ENCODE peak calls at places on chromosomes 1 and 21, in four cellular contexts. One of them, this sample, is unnamed.

GRCh38 chr1:192530254-192530653 is 45.3 kb upstream of the RGS1 start:
- DNase-seq in HepG2: no peak
- DNase-seq in GM12878: peak
- DNase-seq in K562: no peak
- DNase-seq in this sample: no peak

GRCh38 chr1:193539731-193540459 is 353.5 kb upstream of the B3GALT2 start:
- DNase-seq in HepG2: no peak
- DNase-seq in GM12878: peak
- DNase-seq in K562: no peak
- DNase-seq in this sample: no peak

GRCh38 chr1:12454406-12455391 is 163.3 kb downstream of the DHRS3 start:
- DNase-seq in GM12878: no peak
- DNase-seq in HepG2: no peak
- DNase-seq in K562: peak
- DNase-seq in this sample: no peak

GRCh38 chr1:168520052-168520751 is 23.6 kb downstream of the XCL2 start:
- DNase-seq in K562: no peak
- DNase-seq in GM12878: no peak
- DNase-seq in HepG2: no peak
- DNase-seq in this sample: peak

GRCh38 chr1:99457381-99458165 is 188.3 kb upstream of the PALMD start:
- DNase-seq in HepG2: no peak
- DNase-seq in GM12878: no peak
- DNase-seq in K562: no peak
- DNase-seq in this sample: no peak

GRCh38 chr1:205481629-205482071 is 22.8 kb upstream of the CDK18 start:
- DNase-seq in GM12878: no peak
- DNase-seq in HepG2: no peak
- DNase-seq in K562: no peak
- DNase-seq in this sample: no peak

GRCh38 chr1:231625975-231626534 is 535 bp upstream of the DISC1 start:
- DNase-seq in HepG2: no peak
- DNase-seq in K562: no peak
- DNase-seq in GM12878: no peak
- DNase-seq in this sample: no peak

GRCh38 chr1:182164273-182164672 is 102.8 kb upstream of the ZNF648 start:
- DNase-seq in GM12878: no peak
- DNase-seq in HepG2: no peak
- DNase-seq in K562: no peak
- DNase-seq in this sample: no peak

GRCh38 chr1:178345238-178345637 is 151.5 kb downstream of the CLEC20A start:
- DNase-seq in HepG2: peak
- DNase-seq in K562: no peak
- DNase-seq in GM12878: no peak
- DNase-seq in this sample: no peak

GRCh38 chr1:222631611-222632208 is 13.8 kb downstream of the MIA3 start:
- DNase-seq in K562: no peak
- DNase-seq in HepG2: no peak
- DNase-seq in GM12878: no peak
- DNase-seq in this sample: no peak

GRCh38 chr1:54474500-54475235 is 68.5 kb upstream of the SSBP3 start:
- DNase-seq in GM12878: no peak
- DNase-seq in K562: peak
- DNase-seq in HepG2: no peak
- DNase-seq in this sample: no peak

GRCh38 chr1:166999090-166999489 is 10.0 kb downstream of the MAEL start:
- DNase-seq in K562: no peak
- DNase-seq in HepG2: no peak
- DNase-seq in GM12878: no peak
- DNase-seq in this sample: no peak

GRCh38 chr1:109538827-109539555 is 681 bp upstream of the GPR61 start:
- DNase-seq in HepG2: no peak
- DNase-seq in GM12878: no peak
- DNase-seq in K562: no peak
- DNase-seq in this sample: no peak

GRCh38 chr1:14968251-14968812 is 185.2 kb upstream of the TMEM51 start:
- DNase-seq in GM12878: no peak
- DNase-seq in HepG2: no peak
- DNase-seq in K562: no peak
- DNase-seq in this sample: no peak

GRCh38 chr1:227429447-227430359 is 111.4 kb upstream of the CDC42BPA start:
- DNase-seq in K562: no peak
- DNase-seq in GM12878: no peak
- DNase-seq in HepG2: no peak
- DNase-seq in this sample: no peak

GRCh38 chr1:16006552-16007485 is 2.8 kb downstream of the SRARP start:
- DNase-seq in K562: peak
- DNase-seq in HepG2: peak
- DNase-seq in GM12878: peak
- DNase-seq in this sample: no peak

GRCh38 chr1:55129194-55129728 is 85.9 kb downstream of the USP24 start:
- DNase-seq in K562: no peak
- DNase-seq in GM12878: no peak
- DNase-seq in HepG2: no peak
- DNase-seq in this sample: no peak

GRCh38 chr1:151036356-151036755 is at the start of gene BNIPL:
- DNase-seq in K562: no peak
- DNase-seq in GM12878: no peak
- DNase-seq in HepG2: no peak
- DNase-seq in this sample: no peak

GRCh38 chr21:38376693-38377092 is 119.9 kb downstream of the KCNJ15 start:
- DNase-seq in K562: no peak
- DNase-seq in HepG2: no peak
- DNase-seq in GM12878: no peak
- DNase-seq in this sample: no peak

GRCh38 chr21:46052703-46053651 is 44.9 kb upstream of the COL6A2 start:
- DNase-seq in K562: no peak
- DNase-seq in HepG2: no peak
- DNase-seq in GM12878: no peak
- DNase-seq in this sample: peak

GRCh38 chr1:98975113-98975512 is 29.5 kb downstream of the PLPPR5 start:
- DNase-seq in K562: no peak
- DNase-seq in HepG2: peak
- DNase-seq in GM12878: no peak
- DNase-seq in this sample: no peak

GRCh38 chr1:65799601-65800000 is 6.9 kb downstream of the PDE4B start:
- DNase-seq in K562: no peak
- DNase-seq in GM12878: no peak
- DNase-seq in HepG2: no peak
- DNase-seq in this sample: no peak

GRCh38 chr1:26690576-26691031 is 5.2 kb upstream of the ARID1A start:
- DNase-seq in K562: peak
- DNase-seq in HepG2: no peak
- DNase-seq in GM12878: no peak
- DNase-seq in this sample: no peak

GRCh38 chr1:153793261-153793972 is 18.2 kb downstream of the SLC27A3 start:
- DNase-seq in K562: no peak
- DNase-seq in HepG2: no peak
- DNase-seq in GM12878: no peak
- DNase-seq in this sample: no peak

GRCh38 chr1:147080013-147080661 is 92.1 kb downstream of the PRKAB2 start:
- DNase-seq in GM12878: no peak
- DNase-seq in K562: no peak
- DNase-seq in HepG2: no peak
- DNase-seq in this sample: peak

GRCh38 chr1:147292635-147293251 is 50.3 kb downstream of the CHD1L start:
- DNase-seq in GM12878: no peak
- DNase-seq in HepG2: no peak
- DNase-seq in K562: no peak
- DNase-seq in this sample: no peak

GRCh38 chr21:34933609-34934345 is 115.3 kb downstream of the RUNX1 start:
- DNase-seq in GM12878: no peak
- DNase-seq in HepG2: no peak
- DNase-seq in K562: no peak
- DNase-seq in this sample: no peak

GRCh38 chr1:58857673-58858343 is 74.0 kb upstream of the JUN start:
- DNase-seq in K562: no peak
- DNase-seq in GM12878: peak
- DNase-seq in HepG2: no peak
- DNase-seq in this sample: no peak

GRCh38 chr1:218384576-218384975 is 39.4 kb downstream of the TGFB2 start:
- DNase-seq in GM12878: no peak
- DNase-seq in HepG2: no peak
- DNase-seq in K562: no peak
- DNase-seq in this sample: peak

GRCh38 chr1:9848022-9848421 is 24.3 kb upstream of the CLSTN1 start:
- DNase-seq in HepG2: no peak
- DNase-seq in K562: no peak
- DNase-seq in GM12878: no peak
- DNase-seq in this sample: no peak

GRCh38 chr1:196723325-196724185 is 51.1 kb upstream of the CFHR3 start:
- DNase-seq in K562: peak
- DNase-seq in GM12878: no peak
- DNase-seq in HepG2: peak
- DNase-seq in this sample: peak

GRCh38 chr1:209323743-209324142 is 259.8 kb upstream of the CAMK1G start:
- DNase-seq in K562: no peak
- DNase-seq in HepG2: no peak
- DNase-seq in GM12878: no peak
- DNase-seq in this sample: peak

GRCh38 chr1:17606826-17607440 is 67.4 kb downstream of the ARHGEF10L start:
- DNase-seq in K562: peak
- DNase-seq in HepG2: peak
- DNase-seq in GM12878: no peak
- DNase-seq in this sample: peak

GRCh38 chr1:18965206-18966173 is 9.0 kb upstream of the IFFO2 start:
- DNase-seq in K562: no peak
- DNase-seq in GM12878: no peak
- DNase-seq in HepG2: no peak
- DNase-seq in this sample: no peak

GRCh38 chr1:30034627-30035521 is 688.5 kb downstream of the MATN1 start:
- DNase-seq in K562: no peak
- DNase-seq in HepG2: no peak
- DNase-seq in GM12878: no peak
- DNase-seq in this sample: no peak

GRCh38 chr1:45490623-45491463 is at the start of gene TESK2:
- DNase-seq in HepG2: peak
- DNase-seq in GM12878: peak
- DNase-seq in K562: peak
- DNase-seq in this sample: peak

GRCh38 chr1:45491464-45492260 is 699 bp upstream of the TESK2 start:
- DNase-seq in K562: no peak
- DNase-seq in GM12878: no peak
- DNase-seq in HepG2: no peak
- DNase-seq in this sample: no peak

GRCh38 chr1:45492691-45493090 is 1.7 kb upstream of the TESK2 start:
- DNase-seq in HepG2: no peak
- DNase-seq in K562: no peak
- DNase-seq in GM12878: no peak
- DNase-seq in this sample: no peak

GRCh38 chr1:45490121-45490622 is 791 bp downstream of the TESK2 start:
- DNase-seq in GM12878: no peak
- DNase-seq in K562: no peak
- DNase-seq in HepG2: no peak
- DNase-seq in this sample: peak

GRCh38 chr1:45493116-45493697 is 2.2 kb upstream of the TESK2 start:
- DNase-seq in GM12878: no peak
- DNase-seq in K562: peak
- DNase-seq in HepG2: peak
- DNase-seq in this sample: peak
- TF ChIP-seq CTCF in GM12878: peak
- TF ChIP-seq CTCF in K562: peak
- TF ChIP-seq CTCF in HepG2: peak
- TF ChIP-seq CTCF in this sample: peak

GRCh38 chr1:160204526-160205241 is 500 bp upstream of the PEA15 start:
- DNase-seq in GM12878: peak
- DNase-seq in HepG2: no peak
- DNase-seq in K562: no peak
- DNase-seq in this sample: peak

GRCh38 chr1:160205242-160205973 is at the start of gene PEA15:
- DNase-seq in K562: peak
- DNase-seq in GM12878: no peak
- DNase-seq in HepG2: no peak
- DNase-seq in this sample: peak

GRCh38 chr1:160207118-160207650 is 2.0 kb downstream of the PEA15 start:
- DNase-seq in K562: no peak
- DNase-seq in HepG2: no peak
- DNase-seq in GM12878: no peak
- DNase-seq in this sample: no peak

GRCh38 chr1:160206421-160207117 is 1.4 kb downstream of the PEA15 start:
- DNase-seq in HepG2: no peak
- DNase-seq in K562: no peak
- DNase-seq in GM12878: no peak
- DNase-seq in this sample: peak

GRCh38 chr1:160205974-160206369 is 788 bp downstream of the PEA15 start:
- DNase-seq in HepG2: no peak
- DNase-seq in K562: peak
- DNase-seq in GM12878: no peak
- DNase-seq in this sample: peak
- TF ChIP-seq MYC in HepG2: no peak
- TF ChIP-seq MYC in K562: no peak
- TF ChIP-seq MYC in GM12878: no peak
- TF ChIP-seq MYC in this sample: peak

GRCh38 chr1:6496890-6497214 is 5.4 kb upstream of the PLEKHG5 start:
- DNase-seq in GM12878: no peak
- DNase-seq in K562: no peak
- DNase-seq in HepG2: no peak
- DNase-seq in this sample: no peak

GRCh38 chr1:6495540-6496359 is 4.3 kb upstream of the PLEKHG5 start:
- DNase-seq in K562: no peak
- DNase-seq in HepG2: no peak
- DNase-seq in GM12878: no peak
- DNase-seq in this sample: no peak

GRCh38 chr1:6495041-6495441 is 3.6 kb upstream of the PLEKHG5 start:
- DNase-seq in HepG2: no peak
- DNase-seq in K562: no peak
- DNase-seq in GM12878: no peak
- DNase-seq in this sample: peak

GRCh38 chr1:6497215-6497866 is 5.9 kb upstream of the PLEKHG5 start:
- DNase-seq in HepG2: no peak
- DNase-seq in GM12878: no peak
- DNase-seq in K562: peak
- DNase-seq in this sample: peak

DNA sequence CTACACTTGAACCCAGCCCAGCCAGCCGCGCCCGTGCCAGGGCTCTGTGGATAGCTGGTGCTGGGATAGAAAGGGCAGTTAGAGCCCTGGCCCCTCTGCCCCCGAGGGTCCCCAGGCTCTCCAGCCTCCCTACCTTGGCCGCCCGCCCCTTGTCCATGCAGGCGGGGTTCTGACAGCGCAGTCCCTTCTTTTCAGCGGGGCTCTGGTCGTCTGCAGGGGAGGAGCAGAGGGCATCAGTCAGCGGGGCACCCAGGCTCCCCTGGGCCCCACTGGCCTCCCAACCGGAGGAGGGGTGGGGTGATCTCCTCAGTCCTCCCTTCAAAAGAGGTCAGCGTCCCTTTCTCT is 4.9 kb upstream of the PLEKHG5 start:
- DNase-seq in HepG2: no peak
- DNase-seq in K562: peak
- DNase-seq in GM12878: no peak
- DNase-seq in this sample: no peak
- H3K4me3 ChIP-seq in HepG2: peak
- H3K4me3 ChIP-seq in K562: no peak
- H3K4me3 ChIP-seq in GM12878: no peak
- H3K4me3 ChIP-seq in this sample: peak

GRCh38 chr1:157377216-157377821 is 175.0 kb downstream of the FCRL5 start:
- DNase-seq in K562: peak
- DNase-seq in HepG2: peak
- DNase-seq in GM12878: no peak
- DNase-seq in this sample: peak
- TF ChIP-seq CTCF in K562: peak
- TF ChIP-seq CTCF in HepG2: peak
- TF ChIP-seq CTCF in GM12878: peak
- TF ChIP-seq CTCF in this sample: peak

This sample was measured in NB4.